ENCODE peak calls at places on chromosomes 13 and 19, in six cellular contexts. J, B, P, N, S and Q are unnamed samples.

GRCh38 chr19:16293133-16294085 is 31.2 kb upstream of the KLF2 start:
- DNase-seq in J (no peak), B (no peak), P (no peak), N (no peak), S (peak), Q (no peak)

GRCh38 chr19:4606921-4607678 is 32.2 kb upstream of the TNFAIP8L1 start:
- DNase-seq in J (peak), B (no peak), P (no peak), N (no peak), S (peak), Q (no peak)

GRCh38 chr19:19306191-19306590 is 14.1 kb downstream of the SUGP1 start:
- DNase-seq in J (no peak), B (no peak), P (no peak), N (no peak), S (no peak), Q (no peak)

GRCh38 chr13:107817652-107818287 is 397.6 kb downstream of the LIG4 start:
- DNase-seq in J (no peak), B (no peak), P (no peak), N (no peak), S (no peak), Q (no peak)

GRCh38 chr13:73708393-73708985 is 425.7 kb downstream of the KLF12 start:
- DNase-seq in J (peak), B (peak), P (no peak), N (peak), S (peak), Q (no peak)

GRCh38 chr13:102392810-102393209 is 9.0 kb downstream of the FGF14 start:
- DNase-seq in J (no peak), B (no peak), P (no peak), N (no peak), S (no peak), Q (no peak)

GRCh38 chr13:44437356-44438233 is 64.0 kb downstream of the SERP2 start:
- DNase-seq in J (no peak), B (no peak), P (no peak), N (peak), S (no peak), Q (peak)

GRCh38 chr13:68727165-68727564 is 1380.5 kb upstream of the ATXN8OS start:
- DNase-seq in J (no peak), B (no peak), P (no peak), N (no peak), S (no peak), Q (no peak)

GRCh38 chr19:2170219-2170618 is 6.5 kb downstream of the DOT1L start:
- DNase-seq in J (no peak), B (no peak), P (no peak), N (no peak), S (no peak), Q (no peak)

GRCh38 chr19:18809149-18809978 is 18.3 kb upstream of the COMP start:
- DNase-seq in J (no peak), B (no peak), P (no peak), N (no peak), S (no peak), Q (no peak)

GRCh38 chr19:33686246-33686645 is 64.5 kb downstream of the CHST8 start:
- DNase-seq in J (no peak), B (no peak), P (no peak), N (no peak), S (no peak), Q (no peak)

GRCh38 chr19:29528350-29528945 is 2.7 kb downstream of the VSTM2B start:
- DNase-seq in J (peak), B (peak), P (peak), N (peak), S (peak), Q (no peak)

GRCh38 chr19:17797397-17798201 is 2.7 kb downstream of the B3GNT3 start:
- DNase-seq in J (peak), B (peak), P (no peak), N (peak), S (no peak), Q (peak)

GRCh38 chr13:36764957-36765356 is 54.1 kb upstream of the RFXAP start:
- DNase-seq in J (no peak), B (no peak), P (no peak), N (no peak), S (no peak), Q (peak)

GRCh38 chr19:29965529-29965928 is 23.5 kb downstream of the URI1 start:
- DNase-seq in J (no peak), B (no peak), P (no peak), N (no peak), S (no peak), Q (no peak)

GRCh38 chr19:50801107-50801506 is 10.9 kb downstream of the ACP4 start:
- DNase-seq in J (peak), B (no peak), P (no peak), N (no peak), S (no peak), Q (no peak)

GRCh38 chr13:103287659-103288058 is 221.4 kb upstream of the SLC10A2 start:
- DNase-seq in J (no peak), B (no peak), P (no peak), N (no peak), S (no peak), Q (no peak)

GRCh38 chr19:15238639-15239155 is 6.4 kb upstream of the EPHX3 start:
- DNase-seq in J (no peak), B (no peak), P (no peak), N (no peak), S (no peak), Q (no peak)

GRCh38 chr13:99028890-99029289 is 51.0 kb upstream of the DOCK9 start:
- DNase-seq in J (no peak), B (no peak), P (peak), N (no peak), S (peak), Q (peak)

GRCh38 chr13:63337921-63338320 is 1922.3 kb upstream of the PCDH20 start:
- DNase-seq in J (no peak), B (no peak), P (no peak), N (no peak), S (no peak), Q (no peak)

GRCh38 chr19:18274303-18274775 is at the start of gene IQCN:
- DNase-seq in J (no peak), B (no peak), P (no peak), N (peak), S (no peak), Q (no peak)

GRCh38 chr19:48969276-48970138 is 4.4 kb downstream of the FTL start:
- DNase-seq in J (no peak), B (no peak), P (no peak), N (no peak), S (peak), Q (no peak)

GRCh38 chr19:4566402-4567051 is 7.0 kb upstream of the SEMA6B start:
- DNase-seq in J (peak), B (no peak), P (no peak), N (no peak), S (peak), Q (no peak)

GRCh38 chr19:46493236-46494114 is 2.2 kb downstream of the PNMA8B start:
- DNase-seq in J (peak), B (no peak), P (no peak), N (no peak), S (peak), Q (no peak)

GRCh38 chr13:41496420-41497234 is 39.3 kb downstream of the RGCC start:
- DNase-seq in J (no peak), B (no peak), P (no peak), N (no peak), S (no peak), Q (no peak)

GRCh38 chr19:7550987-7551761 is 15.7 kb downstream of the PNPLA6 start:
- DNase-seq in J (peak), B (peak), P (peak), N (no peak), S (peak), Q (peak)

GRCh38 chr13:97301382-97302095 is 79.4 kb downstream of the MBNL2 start:
- DNase-seq in J (no peak), B (no peak), P (no peak), N (no peak), S (no peak), Q (no peak)

GRCh38 chr19:14718522-14719113 is 28.8 kb downstream of the ZNF333 start:
- DNase-seq in J (no peak), B (no peak), P (no peak), N (no peak), S (no peak), Q (no peak)

GRCh38 chr19:51407631-51408131 is 9.8 kb downstream of the SIGLEC10 start:
- DNase-seq in J (no peak), B (peak), P (no peak), N (peak), S (peak), Q (no peak)

GRCh38 chr19:10420444-10421239 is at the start of gene PDE4A:
- DNase-seq in J (peak), B (no peak), P (no peak), N (no peak), S (peak), Q (no peak)

GRCh38 chr13:76799696-76800095 is 86.5 kb downstream of the KCTD12 start:
- DNase-seq in J (no peak), B (no peak), P (no peak), N (no peak), S (no peak), Q (no peak)

GRCh38 chr19:28244966-28245365 is 968.0 kb downstream of the UQCRFS1 start:
- DNase-seq in J (no peak), B (no peak), P (no peak), N (no peak), S (no peak), Q (no peak)

GRCh38 chr13:21549633-21550032 is 54.3 kb downstream of the MICU2 start:
- DNase-seq in J (no peak), B (no peak), P (no peak), N (no peak), S (no peak), Q (no peak)

GRCh38 chr19:46015080-46015960 is 7.5 kb downstream of the PGLYRP1 start:
- DNase-seq in J (peak), B (no peak), P (peak), N (no peak), S (peak), Q (peak)

GRCh38 chr19:54653181-54653809 is 9.5 kb upstream of the LILRB4 start:
- DNase-seq in J (peak), B (peak), P (no peak), N (peak), S (peak), Q (peak)

GRCh38 chr19:39473443-39473960 is 7.1 kb upstream of the TIMM50 start:
- DNase-seq in J (no peak), B (no peak), P (no peak), N (no peak), S (no peak), Q (no peak)

GRCh38 chr19:11693505-11694499 is 44.9 kb downstream of the ZNF823 start:
- DNase-seq in J (peak), B (peak), P (peak), N (peak), S (peak), Q (no peak)

GRCh38 chr13:72620874-72621273 is 106.6 kb downstream of the MZT1 start:
- DNase-seq in J (no peak), B (no peak), P (no peak), N (no peak), S (no peak), Q (no peak)

GRCh38 chr13:38730332-38730731 is 43.5 kb downstream of the FREM2 start:
- DNase-seq in J (no peak), B (no peak), P (no peak), N (no peak), S (no peak), Q (no peak)

GRCh38 chr13:38735655-38736440 is 49.0 kb downstream of the FREM2 start:
- DNase-seq in J (peak), B (no peak), P (no peak), N (no peak), S (no peak), Q (peak)

DNA sequence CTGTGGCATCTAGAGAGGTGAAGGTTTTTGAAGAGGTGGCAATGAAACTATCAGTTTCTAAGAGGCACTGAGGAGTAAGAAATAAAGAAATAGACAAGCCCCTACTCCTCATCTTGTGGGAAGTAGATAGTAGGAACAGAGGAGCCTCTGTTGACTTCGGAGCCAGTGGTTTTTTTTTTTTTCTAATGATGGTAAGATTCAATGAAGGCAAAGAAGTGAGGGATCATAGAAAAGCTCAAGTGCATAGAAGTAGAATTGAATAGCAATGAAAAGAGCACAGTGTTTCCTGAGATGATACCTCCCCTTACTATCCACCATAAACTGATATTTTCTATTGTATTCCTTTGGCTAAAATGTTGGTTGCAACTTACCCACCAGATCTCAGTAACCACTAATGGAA is 46.3 kb downstream of the FREM2 start:
- DNase-seq in J (no peak), B (no peak), P (no peak), N (no peak), S (no peak), Q (no peak)
- TF ChIP-seq JUND in J (no peak), B (no peak), P (no peak), N (no peak), S (no peak), Q (no peak)

DNA sequence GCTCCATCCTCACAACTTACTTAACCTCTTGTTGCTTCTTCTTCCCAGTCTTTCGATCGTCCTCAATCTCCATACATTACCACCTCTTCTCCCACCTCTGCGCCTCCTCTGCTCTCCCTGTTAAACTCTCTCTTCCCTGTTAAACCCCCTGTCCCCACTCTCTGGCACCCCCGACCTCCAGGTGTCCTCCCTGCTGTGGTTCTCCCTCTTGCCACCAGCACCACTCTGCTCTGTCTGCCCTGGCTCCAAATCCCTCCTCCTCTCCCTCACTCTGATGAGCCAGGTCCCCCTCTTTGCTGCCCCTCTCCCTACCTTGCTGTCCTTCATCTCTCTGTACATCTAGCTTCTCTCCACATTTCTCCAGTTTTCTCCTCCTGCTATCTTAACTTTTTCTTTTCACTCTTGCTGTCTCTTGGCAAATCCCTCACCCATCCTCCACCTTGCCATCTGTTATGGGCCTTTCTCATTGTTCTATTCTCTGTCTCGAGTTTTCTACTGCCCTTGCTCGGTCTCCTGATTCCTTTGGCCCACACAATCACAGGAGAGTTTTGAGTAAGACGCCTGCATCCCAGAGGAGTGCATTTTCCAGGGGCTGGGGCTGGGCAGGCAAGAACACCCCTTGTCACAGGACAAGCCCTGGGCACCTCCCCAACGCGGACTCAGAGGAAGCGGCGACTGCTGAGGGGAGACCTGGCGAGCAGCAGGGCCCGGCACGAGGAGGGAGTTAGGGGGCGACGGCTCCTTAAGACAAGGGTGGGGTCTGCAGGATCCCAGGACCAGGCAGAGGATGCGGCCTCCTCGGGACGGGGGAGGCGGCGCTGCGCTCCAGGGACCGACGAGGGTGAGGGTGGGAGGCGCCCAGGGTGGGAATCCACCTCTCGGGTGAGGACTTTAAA is 21.4 kb upstream of the ERVV-1 start:
- DNase-seq in J (peak), B (no peak), P (no peak), N (no peak), S (peak), Q (no peak)
- TF ChIP-seq JUND in J (no peak), B (no peak), P (no peak), N (no peak), S (no peak), Q (no peak)

GRCh38 chr13:114089751-114090400 is 42.5 kb downstream of the RASA3 start:
- DNase-seq in J (no peak), B (no peak), P (no peak), N (no peak), S (no peak), Q (no peak)
- TF ChIP-seq JUND in J (no peak), B (no peak), P (no peak), N (no peak), S (no peak), Q (no peak)

GRCh38 chr13:26983533-26984315 is 187.9 kb downstream of the USP12 start:
- DNase-seq in J (no peak), B (no peak), P (no peak), N (no peak), S (no peak), Q (no peak)

GRCh38 chr13:26988059-26988769 is 183.4 kb downstream of the USP12 start:
- DNase-seq in J (no peak), B (no peak), P (no peak), N (peak), S (no peak), Q (no peak)

GRCh38 chr13:26987614-26988013 is 184.0 kb downstream of the USP12 start:
- DNase-seq in J (no peak), B (no peak), P (no peak), N (no peak), S (no peak), Q (no peak)

GRCh38 chr13:26984337-26984736 is 187.3 kb downstream of the USP12 start:
- DNase-seq in J (no peak), B (no peak), P (no peak), N (no peak), S (no peak), Q (no peak)

DNA sequence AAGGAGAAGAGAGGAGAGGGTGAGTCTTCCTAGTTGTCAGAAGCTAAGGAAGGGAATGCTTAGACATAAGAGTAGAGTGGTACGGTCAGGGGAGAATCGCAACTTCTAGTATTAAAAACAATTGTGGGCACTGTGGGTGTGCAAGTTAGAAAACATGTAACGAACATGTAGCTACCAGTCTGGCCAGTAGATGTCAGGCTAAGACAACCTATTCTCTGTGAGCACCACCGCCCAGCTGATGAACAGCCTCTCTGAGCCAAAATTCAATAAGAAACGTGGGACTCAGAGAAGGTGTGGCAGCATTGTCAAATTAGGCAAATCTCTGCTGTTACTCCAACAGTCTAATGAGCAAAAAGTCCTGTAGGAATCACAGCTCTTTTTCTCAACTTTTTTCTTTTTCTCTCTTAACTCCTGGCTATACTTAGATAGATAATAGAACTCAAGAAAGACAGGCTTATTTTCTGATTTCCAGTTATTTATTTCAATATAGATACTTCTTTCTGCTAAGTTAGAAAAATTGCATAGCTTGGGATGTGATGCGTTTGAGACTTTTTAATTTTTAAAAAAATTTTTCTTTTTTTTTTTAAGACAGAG is 186.2 kb downstream of the USP12 start:
- DNase-seq in J (peak), B (peak), P (no peak), N (peak), S (peak), Q (peak)
- TF ChIP-seq JUND in J (no peak), B (no peak), P (no peak), N (no peak), S (no peak), Q (no peak)